ENCODE peak calls at places on chromosomes 1 and 21, in six cellular contexts. Y is endothelial cell; X is hepatocyte; K is BJ; H is CD8-positive, alpha-beta T cell; C is heart right ventricle. L is an unnamed sample.

GRCh38 chr21:32463367-32463766 is 50.9 kb downstream of the EVA1C start:
- DNase-seq in K (peak; percentile 36), C (no peak), H (no peak), X (no peak), Y (no peak), L (no peak)

GRCh38 chr21:41715649-41716321 is 51.1 kb downstream of the RIPK4 start:
- DNase-seq in K (no peak), C (no peak), Y (no peak), X (peak; percentile 93), H (no peak), L (no peak)

GRCh38 chr1:30533141-30533540 is 190.2 kb downstream of the MATN1 start:
- DNase-seq in K (no peak), C (no peak), Y (no peak), X (no peak), H (no peak), L (no peak)

GRCh38 chr1:54866801-54867716 is 19.9 kb downstream of the DHCR24 start:
- DNase-seq in X (peak; percentile 34), C (no peak), Y (no peak), K (no peak), H (no peak), L (no peak)

GRCh38 chr1:225448146-225448805 is 20.4 kb upstream of the LBR start:
- DNase-seq in H (no peak), C (no peak), X (no peak), Y (no peak), K (no peak), L (no peak)

GRCh38 chr1:203422116-203422515 is 53.5 kb upstream of the PRELP start:
- DNase-seq in K (no peak), H (no peak), Y (no peak), C (no peak), X (no peak), L (no peak)

GRCh38 chr21:45528981-45529784 is 13.1 kb downstream of the SLC19A1 start:
- DNase-seq in H (no peak), X (peak; percentile 40), Y (no peak), K (no peak), C (no peak), L (peak; percentile 44)

GRCh38 chr1:43435146-43436145 is 18.3 kb downstream of the HYI start:
- DNase-seq in C (peak; percentile 49), H (no peak), K (peak; percentile 62), X (no peak), Y (no peak), L (peak; percentile 52)

GRCh38 chr1:28341591-28341990 is 12.8 kb downstream of the MED18 start:
- DNase-seq in K (no peak), Y (no peak), H (no peak), X (no peak), C (no peak), L (no peak)

GRCh38 chr1:109351457-109351856 is 44.6 kb upstream of the MYBPHL start:
- DNase-seq in H (no peak), X (peak; percentile 56), C (no peak), K (no peak), Y (no peak), L (no peak)

GRCh38 chr21:24045775-24046215 is 1561.5 kb downstream of the MRPL39 start:
- DNase-seq in X (peak; percentile 9), H (peak; percentile 14), K (no peak), C (peak; percentile 53), Y (peak; percentile 18), L (peak; percentile 63)

GRCh38 chr21:38950388-38951094 is 144.8 kb downstream of the ETS2 start:
- DNase-seq in X (peak; percentile 77), Y (no peak), H (no peak), C (no peak), K (no peak), L (no peak)

GRCh38 chr1:180912211-180912800 is 391 bp upstream of the KIAA1614 start:
- DNase-seq in H (no peak), Y (peak; percentile 36), X (peak; percentile 60), K (no peak), C (peak; percentile 32), L (no peak)

GRCh38 chr1:192343304-192343703 is 26.5 kb downstream of the RGS21 start:
- DNase-seq in H (no peak), C (no peak), X (no peak), Y (no peak), K (no peak), L (no peak)

GRCh38 chr1:71641903-71642302 is 561.1 kb upstream of the ZRANB2 start:
- DNase-seq in Y (no peak), C (peak; percentile 6), K (no peak), X (no peak), H (no peak), L (no peak)

GRCh38 chr1:234745844-234746797 is 136.1 kb upstream of the IRF2BP2 start:
- DNase-seq in C (no peak), X (peak; percentile 65), Y (no peak), H (no peak), K (no peak), L (no peak)

GRCh38 chr1:2088434-2088833 is 38.2 kb downstream of the PRKCZ start:
- DNase-seq in X (no peak), K (peak; percentile 17), Y (no peak), C (no peak), H (no peak), L (no peak)

GRCh38 chr1:53735681-53736080 is 3.3 kb downstream of the GLIS1 start:
- DNase-seq in X (no peak), K (no peak), Y (no peak), C (no peak), H (no peak), L (no peak)

GRCh38 chr1:177017453-177017852 is 147.1 kb downstream of the ASTN1 start:
- DNase-seq in Y (no peak), X (no peak), C (no peak), H (no peak), K (no peak), L (no peak)

GRCh38 chr1:24382165-24382577 is 31.4 kb downstream of the STPG1 start:
- DNase-seq in X (no peak), H (no peak), K (no peak), Y (no peak), C (no peak), L (no peak)

DNA sequence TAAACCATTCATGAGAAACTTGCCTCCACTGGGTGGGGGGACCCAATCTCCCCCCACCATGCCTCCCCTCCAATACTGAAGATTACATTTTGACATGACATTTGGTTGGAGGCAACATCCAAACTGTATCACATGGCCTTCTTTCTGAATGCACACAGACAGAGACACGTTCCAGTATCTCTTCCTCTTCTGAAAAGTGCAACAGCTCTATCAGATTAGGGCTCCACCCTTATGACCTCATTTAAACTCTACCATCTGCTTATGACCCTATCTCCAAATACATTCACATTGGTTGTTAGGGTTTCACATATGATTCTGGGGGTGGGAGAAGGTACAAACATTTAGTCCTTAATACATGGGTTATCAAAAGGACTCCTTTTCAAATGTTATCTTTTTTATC is 481.8 kb upstream of the NFIA start:
- DNase-seq in Y (no peak), X (no peak), K (no peak), C (no peak), H (no peak), L (no peak)
- TF ChIP-seq CTCF in Y (no peak), X (no peak), K (no peak), C (no peak), H (no peak), L (no peak)

GRCh38 chr1:161209790-161210409 is 5.2 kb upstream of the FCER1G start:
- DNase-seq in H (peak; percentile 74), Y (peak; percentile 75), X (peak; percentile 92), C (peak; percentile 83), K (no peak), L (peak; percentile 86)
- TF ChIP-seq CTCF in H (peak; percentile 60), Y (peak; percentile 92), X (peak; percentile 82), C (peak; percentile 76), K (peak; percentile 93), L (peak; percentile 75)

DNA sequence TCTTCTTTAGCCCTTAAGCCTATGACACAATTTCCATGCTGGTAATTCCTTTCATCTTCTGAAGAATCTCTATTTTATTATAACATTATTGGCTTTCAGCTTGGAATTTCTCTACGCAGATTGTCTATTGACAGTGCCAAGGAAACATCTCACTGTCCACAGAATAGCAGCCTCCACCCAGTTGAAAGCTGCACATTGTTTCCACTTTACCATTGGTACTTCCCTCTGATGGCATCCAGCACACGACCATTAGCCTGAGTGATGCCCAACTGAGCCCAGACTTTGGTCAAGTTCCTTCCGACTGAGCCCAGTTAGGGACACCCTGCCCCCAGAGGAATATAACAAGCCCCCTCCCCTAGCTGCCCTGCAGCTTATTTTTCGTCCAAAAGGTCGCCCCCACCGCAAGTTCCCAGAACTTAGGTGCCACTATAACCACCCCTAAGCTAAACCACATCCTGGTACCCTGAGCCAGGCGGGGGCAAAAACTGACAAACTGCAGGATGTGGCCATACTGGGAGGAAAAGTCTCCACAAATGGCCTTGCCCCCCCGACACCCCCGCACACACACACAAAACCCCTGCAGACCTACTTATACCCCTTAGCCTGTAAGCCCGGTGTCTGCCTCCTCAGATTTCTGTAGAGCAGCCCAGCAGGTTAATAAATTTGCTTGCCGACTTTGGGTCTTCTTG is 13.2 kb downstream of the GBP5 start:
- DNase-seq in C (no peak), Y (no peak), H (peak; percentile 55), X (no peak), K (no peak), L (peak; percentile 38)
- TF ChIP-seq CTCF in C (no peak), Y (no peak), H (no peak), X (no peak), K (no peak), L (no peak)

GRCh38 chr1:26159113-26160039 is 497 bp downstream of the FAM110D start:
- DNase-seq in H (no peak), X (no peak), Y (no peak), C (peak; percentile 65), K (no peak), L (no peak)

GRCh38 chr1:26162220-26162703 is 3.4 kb downstream of the FAM110D start:
- DNase-seq in K (no peak), H (no peak), Y (no peak), C (no peak), X (no peak), L (no peak)

GRCh38 chr1:26160527-26161407 is 1.9 kb downstream of the FAM110D start:
- DNase-seq in H (no peak), X (no peak), C (peak; percentile 30), K (no peak), Y (no peak), L (no peak)

GRCh38 chr1:26163684-26164035 is 4.8 kb downstream of the FAM110D start:
- DNase-seq in H (no peak), C (no peak), K (no peak), X (no peak), Y (no peak), L (no peak)

GRCh38 chr1:26161408-26162219 is 2.7 kb downstream of the FAM110D start:
- DNase-seq in H (peak; percentile 24), X (peak; percentile 80), C (peak; percentile 60), K (no peak), Y (peak; percentile 44), L (peak; percentile 69)
- TF ChIP-seq CTCF in H (no peak), X (peak; percentile 15), C (no peak), K (peak; percentile 2), Y (peak; percentile 16), L (peak; percentile 29)

GRCh38 chr1:194570449-194570848 is 1384.0 kb upstream of the B3GALT2 start:
- DNase-seq in C (no peak), Y (no peak), K (peak; percentile 12), H (no peak), X (no peak), L (no peak)

GRCh38 chr1:194568610-194569009 is 1382.2 kb upstream of the B3GALT2 start:
- DNase-seq in C (no peak), Y (no peak), H (no peak), K (no peak), X (no peak), L (no peak)
- TF ChIP-seq CTCF in C (no peak), Y (no peak), H (no peak), K (no peak), X (no peak), L (no peak)

GRCh38 chr1:17572264-17572985 is 32.9 kb downstream of the ARHGEF10L start:
- DNase-seq in K (no peak), C (no peak), X (no peak), Y (no peak), H (no peak), L (no peak)
- TF ChIP-seq CTCF in K (no peak), C (no peak), X (no peak), Y (peak; percentile 39), H (no peak), L (no peak)